ENCODE peak calls at places on chromosome 21, in five cellular contexts. O is GM12865, A is Peyer's patch, X is left ventricle myocardium inferior, F is omental fat pad. D is an unnamed sample.

GRCh38 chr21:33039542-33039941 is 13.8 kb downstream of the OLIG2 start:
- DNase-seq in A (no peak), O (no peak), X (no peak), F (no peak), D (no peak)

GRCh38 chr21:31731802-31732537 is at the start of gene SCAF4:
- DNase-seq in X (peak; percentile 93), F (peak; percentile 65), O (peak; percentile 94), A (peak; percentile 84), D (peak; percentile 97)

GRCh38 chr21:36045993-36046392 is 14.3 kb downstream of the SETD4 start:
- DNase-seq in O (no peak), A (no peak), X (no peak), F (no peak), D (no peak)

GRCh38 chr21:36749935-36750578 is 51.1 kb downstream of the SIM2 start:
- DNase-seq in A (no peak), X (no peak), O (no peak), F (no peak), D (no peak)

GRCh38 chr21:27480841-27481261 is 514.0 kb upstream of the ADAMTS5 start:
- DNase-seq in X (no peak), F (no peak), A (no peak), O (peak; percentile 0), D (no peak)

GRCh38 chr21:37828515-37828914 is 87.7 kb downstream of the KCNJ6 start:
- DNase-seq in F (no peak), O (no peak), X (no peak), A (no peak), D (no peak)

GRCh38 chr21:16908087-16908486 is 604.8 kb upstream of the CXADR start:
- DNase-seq in F (no peak), A (no peak), O (no peak), X (no peak), D (no peak)

GRCh38 chr21:37437376-37438080 is 71.0 kb downstream of the DYRK1A start:
- DNase-seq in O (no peak), F (no peak), A (no peak), X (no peak), D (no peak)

GRCh38 chr21:27371688-27372331 is 404.9 kb upstream of the ADAMTS5 start:
- DNase-seq in O (no peak), X (no peak), A (no peak), F (no peak), D (no peak)

GRCh38 chr21:15740383-15740782 is 10.6 kb downstream of the USP25 start:
- DNase-seq in X (no peak), O (no peak), A (no peak), F (no peak), D (no peak)

GRCh38 chr21:33762798-33763572 is 120.7 kb downstream of the ITSN1 start:
- DNase-seq in X (no peak), O (no peak), A (no peak), F (no peak), D (no peak)

GRCh38 chr21:27425172-27425571 is 458.3 kb upstream of the ADAMTS5 start:
- DNase-seq in X (no peak), F (no peak), A (no peak), O (no peak), D (no peak)

GRCh38 chr21:31660134-31660565 is 657 bp downstream of the SOD1 start:
- DNase-seq in A (peak; percentile 30), O (peak; percentile 43), X (no peak), F (no peak), D (peak; percentile 63)

GRCh38 chr21:37324558-37324957 is 42.0 kb upstream of the DYRK1A start:
- DNase-seq in A (no peak), F (no peak), X (no peak), O (no peak), D (no peak)

GRCh38 chr21:30436986-30437385 is 3.1 kb upstream of the KRTAP15-1 start:
- DNase-seq in F (no peak), A (no peak), O (no peak), X (no peak), D (no peak)

GRCh38 chr21:21203822-21204339 is 205.7 kb downstream of the NCAM2 start:
- DNase-seq in X (no peak), F (no peak), O (no peak), A (no peak), D (no peak)

GRCh38 chr21:29279531-29279930 is 19.2 kb upstream of the BACH1 start:
- DNase-seq in O (no peak), A (no peak), X (no peak), F (no peak), D (no peak)

GRCh38 chr21:46122758-46123683 is 25.1 kb downstream of the COL6A2 start:
- DNase-seq in A (no peak), O (no peak), X (peak; percentile 3), F (peak; percentile 8), D (no peak)

GRCh38 chr21:27570306-27570868 is 603.5 kb upstream of the ADAMTS5 start:
- DNase-seq in F (no peak), X (peak; percentile 65), A (no peak), O (no peak), D (no peak)

DNA sequence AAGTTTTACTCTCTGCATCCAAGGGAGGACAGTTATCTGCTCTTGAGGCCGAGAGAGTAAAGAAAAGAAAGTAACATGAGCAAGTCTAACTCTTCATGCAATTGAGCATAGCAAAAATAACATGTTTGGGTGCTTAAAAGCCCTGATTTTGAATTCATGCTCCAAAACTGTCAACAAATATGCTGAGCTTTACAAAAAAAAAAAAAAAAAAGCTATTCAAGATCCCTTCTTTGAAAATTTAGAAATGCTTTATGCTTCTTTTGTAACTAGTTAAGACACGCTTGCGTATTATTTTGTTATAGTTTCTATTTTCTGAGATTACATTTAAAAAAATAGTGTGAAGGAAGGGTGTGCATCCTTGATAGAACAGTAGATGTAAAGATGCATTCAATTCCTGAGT is 1733.0 kb downstream of the MRPL39 start:
- DNase-seq in F (no peak), A (no peak), O (no peak), X (no peak), D (no peak)
- TF ChIP-seq CTCF in F (no peak), A (no peak), O (no peak), X (no peak), D (no peak)

DNA sequence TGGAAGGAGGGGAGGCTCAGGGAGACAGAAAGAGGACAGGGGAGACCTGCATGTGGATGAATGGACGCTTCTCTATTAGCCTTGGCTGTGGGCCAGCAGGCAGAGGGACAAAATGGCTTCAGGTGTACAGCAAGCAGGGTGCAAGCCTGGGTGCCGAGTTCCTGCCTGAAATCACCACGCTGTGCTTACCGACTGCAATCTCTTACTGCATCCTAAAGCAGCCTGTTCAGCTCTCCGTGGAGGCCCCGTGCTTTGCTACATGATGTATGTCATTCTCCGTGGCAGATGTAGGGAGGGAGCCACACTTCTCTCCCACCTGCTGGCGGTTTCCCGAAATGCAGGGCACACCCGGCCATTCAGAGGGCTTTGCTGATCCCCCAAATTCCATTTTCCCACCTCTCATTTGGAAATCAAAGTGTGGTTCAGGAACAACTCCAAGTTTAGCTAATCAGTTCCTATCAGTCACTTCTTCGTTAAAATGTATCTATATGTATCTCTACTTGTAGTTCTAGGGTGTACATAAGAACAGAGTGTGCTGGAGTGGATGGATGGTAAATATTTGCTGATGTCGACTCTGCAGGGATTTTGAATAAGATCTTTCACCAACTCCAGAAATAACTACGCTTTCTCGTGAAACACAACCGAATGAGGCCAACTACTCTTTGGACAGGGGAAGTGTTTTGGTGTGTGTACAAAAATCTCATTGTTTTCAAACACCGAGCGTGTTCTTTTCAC is 122.3 kb upstream of the BACE2 start:
- DNase-seq in O (peak; percentile 1), A (no peak), F (no peak), X (no peak), D (no peak)
- TF ChIP-seq CTCF in O (peak; percentile 22), A (no peak), F (no peak), X (peak; percentile 54), D (no peak)

GRCh38 chr21:18614327-18614726 is 210.7 kb upstream of the TMPRSS15 start:
- DNase-seq in A (no peak), X (no peak), O (no peak), F (no peak), D (no peak)
- TF ChIP-seq CTCF in A (no peak), X (no peak), O (no peak), F (no peak), D (no peak)

DNA sequence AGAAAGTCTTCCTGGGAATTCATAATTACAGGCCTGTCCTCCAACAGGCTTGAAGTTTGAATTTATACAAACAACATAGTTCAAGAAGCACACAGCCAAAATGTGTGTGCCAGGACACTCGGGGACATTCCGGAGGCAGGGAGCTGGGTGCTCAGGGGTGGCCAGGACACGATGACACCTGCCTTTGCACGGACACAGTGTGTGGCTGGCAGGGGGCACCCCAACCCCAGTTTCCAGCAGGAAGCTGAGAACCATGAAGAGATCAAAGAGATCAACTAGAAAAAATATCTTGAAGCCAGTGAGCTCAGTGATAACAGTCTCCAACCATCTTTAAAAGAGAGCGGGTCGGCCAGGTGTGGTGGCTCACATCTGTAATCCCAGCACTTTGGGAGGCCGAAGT is 32.5 kb upstream of the TRAPPC10 start:
- DNase-seq in X (no peak), O (no peak), F (no peak), A (no peak), D (no peak)
- TF ChIP-seq CTCF in X (no peak), O (no peak), F (no peak), A (no peak), D (no peak)

DNA sequence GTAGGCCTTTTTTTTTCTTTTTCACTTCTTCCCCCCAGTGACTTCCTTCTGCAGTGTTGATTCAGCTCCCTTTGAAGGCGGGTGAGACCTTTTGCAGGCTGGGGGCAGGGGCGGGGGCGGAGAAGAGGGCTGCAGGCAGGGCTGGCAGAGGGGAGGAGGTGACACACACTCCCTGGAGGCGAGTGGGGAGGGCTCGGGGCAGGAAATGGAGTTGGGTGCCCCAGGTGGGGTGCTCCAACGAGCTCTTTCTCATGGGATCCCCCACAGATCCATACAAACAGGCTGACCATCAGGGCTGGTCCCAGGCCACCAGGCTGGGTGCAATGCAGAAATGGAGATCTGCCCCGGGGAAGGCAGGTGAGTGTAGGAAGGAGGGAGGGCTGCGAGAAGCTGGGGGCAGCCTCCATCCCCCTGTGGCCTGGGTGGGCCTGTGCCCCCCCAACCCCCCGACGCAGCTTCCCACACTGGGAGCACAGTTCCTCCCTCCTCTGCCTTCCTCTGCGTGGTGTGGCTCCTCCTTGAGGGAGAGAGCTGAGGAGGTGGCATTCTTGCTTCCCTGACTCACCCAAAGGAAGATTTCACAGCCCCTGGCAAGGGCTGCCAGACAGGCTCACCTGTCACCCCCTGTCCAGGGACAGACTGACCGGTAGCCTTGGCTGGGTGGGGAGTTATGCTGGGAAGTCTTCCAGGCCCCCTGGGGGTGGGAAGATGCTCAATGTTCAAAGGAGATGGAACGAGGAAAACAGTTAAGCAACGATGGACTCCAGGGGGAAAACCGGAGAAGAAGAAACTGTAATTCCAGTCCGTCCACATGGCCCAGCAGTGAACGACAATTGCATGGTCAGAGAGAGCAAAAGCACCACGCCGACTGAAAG is 7.1 kb upstream of the ITGB2 start:
- DNase-seq in O (peak; percentile 89), X (peak; percentile 46), A (peak; percentile 86), F (no peak), D (peak; percentile 84)
- TF ChIP-seq CTCF in O (no peak), X (no peak), A (no peak), F (no peak), D (no peak)